ENCODE peak calls at places on chromosome 10, in nine cellular contexts. N is aorta; R is A673; V is heart left ventricle; Y is foreskin fibroblast; K is naive thymus-derived CD4-positive, alpha-beta T cell; G is CD8-positive, alpha-beta memory T cell; F is HCT116; D is BE2C. W is an unnamed sample.

GRCh38 chr10:116272497-116273221 is at the start of gene GFRA1:
- DNase-seq in N (peak), R (peak), V (no peak), Y (peak), K (no peak), G (no peak), F (no peak), D (no peak), W (no peak)

GRCh38 chr10:42864575-42864974 is 82.0 kb downstream of the BMS1 start:
- DNase-seq in N (no peak), R (no peak), V (peak), Y (peak), K (no peak), G (no peak), F (peak), D (peak), W (no peak)

GRCh38 chr10:111473361-111473760 is 396.5 kb downstream of the ADRA2A start:
- DNase-seq in N (no peak), R (no peak), V (no peak), Y (no peak), K (no peak), G (no peak), F (no peak), D (no peak), W (no peak)

GRCh38 chr10:70722820-70723424 is 50.6 kb downstream of the ADAMTS14 start:
- DNase-seq in N (no peak), R (no peak), V (no peak), Y (peak), K (no peak), G (no peak), F (peak), D (no peak), W (no peak)

GRCh38 chr10:115861864-115862263 is 411.1 kb downstream of the GFRA1 start:
- DNase-seq in N (no peak), R (no peak), V (no peak), Y (peak), K (no peak), G (no peak), F (no peak), D (no peak), W (no peak)

GRCh38 chr10:132037676-132037975 is 28.1 kb upstream of the JAKMIP3 start:
- DNase-seq in N (no peak), R (no peak), V (no peak), Y (no peak), K (no peak), G (no peak), F (no peak), D (no peak), W (no peak)

GRCh38 chr10:49037187-49037586 is 78.1 kb downstream of the VSTM4 start:
- DNase-seq in N (no peak), R (no peak), V (no peak), Y (no peak), K (no peak), G (no peak), F (peak), D (no peak), W (no peak)

GRCh38 chr10:14959221-14960057 is at the start of gene MEIG1:
- DNase-seq in N (peak), R (peak), V (peak), Y (peak), K (peak), G (peak), F (peak), D (peak), W (peak)

GRCh38 chr10:116961305-116962251 is 43.4 kb downstream of the SHTN1 start:
- DNase-seq in N (no peak), R (no peak), V (no peak), Y (no peak), K (no peak), G (no peak), F (no peak), D (no peak), W (no peak)

GRCh38 chr10:19588608-19589007 is 227.6 kb upstream of the PLXDC2 start:
- DNase-seq in N (no peak), R (no peak), V (no peak), Y (no peak), K (no peak), G (no peak), F (no peak), D (no peak), W (no peak)

GRCh38 chr10:67115972-67116371 is 190.1 kb downstream of the LRRTM3 start:
- DNase-seq in N (no peak), R (no peak), V (no peak), Y (no peak), K (no peak), G (no peak), F (peak), D (no peak), W (no peak)

GRCh38 chr10:34343764-34344163 is 471.3 kb downstream of the PARD3 start:
- DNase-seq in N (no peak), R (no peak), V (no peak), Y (no peak), K (no peak), G (no peak), F (no peak), D (no peak), W (no peak)

GRCh38 chr10:64116731-64117130 is 595.5 kb downstream of the REEP3 start:
- DNase-seq in N (no peak), R (no peak), V (no peak), Y (no peak), K (no peak), G (no peak), F (no peak), D (no peak), W (no peak)

GRCh38 chr10:84510121-84510520 is 181.7 kb downstream of the CCSER2 start:
- DNase-seq in N (no peak), R (no peak), V (no peak), Y (peak), K (no peak), G (no peak), F (no peak), D (no peak), W (no peak)

GRCh38 chr10:121886997-121887622 is 40.7 kb downstream of the ATE1 start:
- DNase-seq in N (no peak), R (peak), V (peak), Y (peak), K (peak), G (peak), F (peak), D (peak), W (peak)

GRCh38 chr10:77592510-77592909 is 45.1 kb downstream of the KCNMA1 start:
- DNase-seq in N (no peak), R (no peak), V (no peak), Y (no peak), K (no peak), G (no peak), F (no peak), D (no peak), W (no peak)

GRCh38 chr10:9786576-9786975 is 1231.1 kb upstream of the CELF2 start:
- DNase-seq in N (no peak), R (no peak), V (no peak), Y (no peak), K (no peak), G (no peak), F (no peak), D (no peak), W (no peak)

GRCh38 chr10:36425140-36425797 is 700.1 kb upstream of the ANKRD30A start:
- DNase-seq in N (no peak), R (no peak), V (no peak), Y (no peak), K (no peak), G (no peak), F (no peak), D (no peak), W (no peak)

GRCh38 chr10:88158506-88159123 is 295.2 kb downstream of the PTEN start:
- DNase-seq in N (no peak), R (no peak), V (no peak), Y (no peak), K (no peak), G (no peak), F (no peak), D (no peak), W (no peak)

GRCh38 chr10:72243822-72244437 is 27.9 kb upstream of the ASCC1 start:
- DNase-seq in N (peak), R (peak), V (peak), Y (peak), K (no peak), G (no peak), F (no peak), D (no peak), W (peak)

GRCh38 chr10:88456730-88457129 is 126.4 kb downstream of the RNLS start:
- DNase-seq in N (no peak), R (no peak), V (no peak), Y (no peak), K (no peak), G (no peak), F (no peak), D (no peak), W (peak)

GRCh38 chr10:8054498-8055407 is at the start of gene GATA3:
- DNase-seq in N (peak), R (peak), V (peak), Y (no peak), K (peak), G (peak), F (no peak), D (peak), W (peak)

GRCh38 chr10:50600286-50600685 is 23.5 kb downstream of the SGMS1 start:
- DNase-seq in N (no peak), R (no peak), V (no peak), Y (no peak), K (no peak), G (no peak), F (no peak), D (no peak), W (no peak)

GRCh38 chr10:4447977-4448376 is 378.0 kb upstream of the AKR1E2 start:
- DNase-seq in N (no peak), R (peak), V (no peak), Y (no peak), K (no peak), G (no peak), F (no peak), D (no peak), W (no peak)

GRCh38 chr10:77165445-77166316 is 471.9 kb downstream of the KCNMA1 start:
- DNase-seq in N (no peak), R (peak), V (peak), Y (peak), K (peak), G (peak), F (peak), D (peak), W (peak)

GRCh38 chr10:24814568-24815313 is 91.1 kb upstream of the ARHGAP21 start:
- DNase-seq in N (no peak), R (no peak), V (no peak), Y (peak), K (no peak), G (no peak), F (peak), D (no peak), W (no peak)

GRCh38 chr10:103986360-103986759 is 19.4 kb downstream of the SLK start:
- DNase-seq in N (no peak), R (no peak), V (no peak), Y (no peak), K (no peak), G (peak), F (no peak), D (no peak), W (no peak)

GRCh38 chr10:44335330-44336021 is 49.4 kb downstream of the CXCL12 start:
- DNase-seq in N (no peak), R (no peak), V (no peak), Y (no peak), K (no peak), G (no peak), F (no peak), D (no peak), W (no peak)

GRCh38 chr10:103564799-103565365 is 71.4 kb downstream of the NEURL1 start:
- DNase-seq in N (no peak), R (peak), V (no peak), Y (no peak), K (no peak), G (no peak), F (peak), D (peak), W (no peak)

GRCh38 chr10:95214369-95214768 is 20.3 kb downstream of the ACSM6 start:
- DNase-seq in N (no peak), R (no peak), V (no peak), Y (no peak), K (no peak), G (no peak), F (no peak), D (no peak), W (no peak)

GRCh38 chr10:65670087-65670486 is 1255.7 kb upstream of the LRRTM3 start:
- DNase-seq in N (no peak), R (no peak), V (no peak), Y (no peak), K (no peak), G (no peak), F (no peak), D (no peak), W (no peak)

GRCh38 chr10:75575940-75576339 is 144.5 kb downstream of the LRMDA start:
- DNase-seq in N (no peak), R (no peak), V (no peak), Y (no peak), K (no peak), G (no peak), F (no peak), D (no peak), W (no peak)

GRCh38 chr10:72291019-72291532 is 17.4 kb downstream of the DDIT4 start:
- DNase-seq in N (no peak), R (no peak), V (no peak), Y (no peak), K (peak), G (peak), F (no peak), D (no peak), W (peak)

GRCh38 chr10:101779544-101780186 is 3.6 kb downstream of the NPM3 start:
- DNase-seq in N (peak), R (peak), V (peak), Y (peak), K (peak), G (peak), F (peak), D (peak), W (peak)
- H3K4me3 ChIP-seq in N (no peak), R (peak), V (peak), Y (peak), K (peak), G (peak), F (no peak), D (peak), W (no peak)

GRCh38 chr10:97401455-97401919 is 347 bp upstream of the RRP12 start:
- DNase-seq in N (no peak), R (no peak), V (no peak), Y (no peak), K (no peak), G (no peak), F (no peak), D (no peak), W (no peak)

GRCh38 chr10:97400665-97401454 is at the start of gene RRP12:
- DNase-seq in N (peak), R (peak), V (peak), Y (peak), K (peak), G (peak), F (peak), D (peak), W (peak)

GRCh38 chr10:97396056-97396455 is 5.1 kb downstream of the RRP12 start:
- DNase-seq in N (no peak), R (no peak), V (no peak), Y (no peak), K (no peak), G (no peak), F (no peak), D (no peak), W (no peak)

GRCh38 chr10:97404044-97404443 is 2.9 kb upstream of the RRP12 start:
- DNase-seq in N (no peak), R (no peak), V (no peak), Y (no peak), K (no peak), G (no peak), F (no peak), D (no peak), W (no peak)

GRCh38 chr10:97399843-97400545 is 1.1 kb downstream of the RRP12 start:
- DNase-seq in N (no peak), R (peak), V (peak), Y (no peak), K (peak), G (no peak), F (peak), D (peak), W (no peak)
- H3K4me3 ChIP-seq in N (no peak), R (peak), V (peak), Y (peak), K (peak), G (peak), F (peak), D (peak), W (peak)

GRCh38 chr10:17742918-17743317 is 9.1 kb upstream of the TMEM236 start:
- DNase-seq in N (peak), R (peak), V (peak), Y (peak), K (peak), G (peak), F (peak), D (peak), W (peak)
- H3K4me3 ChIP-seq in N (no peak), R (no peak), V (no peak), Y (no peak), K (no peak), G (no peak), F (peak), D (peak), W (no peak)

DNA sequence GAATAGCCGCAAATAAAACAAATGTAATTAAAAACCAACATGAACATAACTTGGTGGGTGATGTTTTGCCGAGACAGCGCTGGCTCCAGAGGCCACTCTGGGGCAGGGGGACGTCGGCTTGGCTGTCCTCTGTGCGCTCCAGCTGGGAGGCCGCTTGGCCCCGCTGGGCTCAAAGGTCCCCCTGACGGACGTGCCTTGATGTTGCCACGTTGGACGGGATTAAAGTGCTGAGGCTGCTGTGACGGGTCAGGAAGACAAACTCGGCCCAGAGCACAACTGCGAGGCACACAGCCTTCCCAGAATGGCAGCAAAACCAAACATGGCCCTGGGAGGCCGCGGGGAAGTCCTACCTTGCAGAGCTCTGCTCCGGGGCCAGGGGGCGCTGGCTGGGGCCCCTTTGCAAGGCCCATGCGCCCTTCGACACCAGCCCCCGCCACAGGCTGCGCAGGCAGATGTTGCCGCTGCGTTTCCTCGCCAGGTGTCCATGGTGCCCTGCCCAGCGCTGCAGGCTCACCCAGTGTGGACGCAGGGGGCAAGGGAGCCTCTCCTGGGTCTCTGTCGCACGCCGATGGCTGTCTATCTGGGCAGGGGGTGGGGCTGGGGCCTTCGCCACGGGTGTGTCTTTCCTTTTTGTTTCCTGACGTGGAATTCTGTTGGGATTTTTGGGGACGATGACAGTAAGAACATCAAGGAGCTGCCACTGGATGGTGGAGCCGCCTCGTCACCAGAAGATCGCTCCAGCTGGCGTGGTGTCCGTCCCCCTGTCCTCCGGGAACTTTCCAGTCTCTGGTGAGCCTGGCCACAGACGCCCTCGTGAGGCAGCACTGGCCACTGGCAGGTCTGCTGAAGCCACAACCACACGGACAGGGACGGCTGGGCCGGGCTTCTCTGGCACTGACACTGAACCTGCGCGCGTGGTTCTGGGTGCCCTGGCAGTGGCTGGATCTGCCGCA is 99.6 kb upstream of the DIP2C start:
- DNase-seq in N (peak), R (no peak), V (peak), Y (peak), K (no peak), G (peak), F (peak), D (peak), W (no peak)
- H3K4me3 ChIP-seq in N (peak), R (no peak), V (peak), Y (peak), K (no peak), G (no peak), F (no peak), D (peak), W (no peak)

DNA sequence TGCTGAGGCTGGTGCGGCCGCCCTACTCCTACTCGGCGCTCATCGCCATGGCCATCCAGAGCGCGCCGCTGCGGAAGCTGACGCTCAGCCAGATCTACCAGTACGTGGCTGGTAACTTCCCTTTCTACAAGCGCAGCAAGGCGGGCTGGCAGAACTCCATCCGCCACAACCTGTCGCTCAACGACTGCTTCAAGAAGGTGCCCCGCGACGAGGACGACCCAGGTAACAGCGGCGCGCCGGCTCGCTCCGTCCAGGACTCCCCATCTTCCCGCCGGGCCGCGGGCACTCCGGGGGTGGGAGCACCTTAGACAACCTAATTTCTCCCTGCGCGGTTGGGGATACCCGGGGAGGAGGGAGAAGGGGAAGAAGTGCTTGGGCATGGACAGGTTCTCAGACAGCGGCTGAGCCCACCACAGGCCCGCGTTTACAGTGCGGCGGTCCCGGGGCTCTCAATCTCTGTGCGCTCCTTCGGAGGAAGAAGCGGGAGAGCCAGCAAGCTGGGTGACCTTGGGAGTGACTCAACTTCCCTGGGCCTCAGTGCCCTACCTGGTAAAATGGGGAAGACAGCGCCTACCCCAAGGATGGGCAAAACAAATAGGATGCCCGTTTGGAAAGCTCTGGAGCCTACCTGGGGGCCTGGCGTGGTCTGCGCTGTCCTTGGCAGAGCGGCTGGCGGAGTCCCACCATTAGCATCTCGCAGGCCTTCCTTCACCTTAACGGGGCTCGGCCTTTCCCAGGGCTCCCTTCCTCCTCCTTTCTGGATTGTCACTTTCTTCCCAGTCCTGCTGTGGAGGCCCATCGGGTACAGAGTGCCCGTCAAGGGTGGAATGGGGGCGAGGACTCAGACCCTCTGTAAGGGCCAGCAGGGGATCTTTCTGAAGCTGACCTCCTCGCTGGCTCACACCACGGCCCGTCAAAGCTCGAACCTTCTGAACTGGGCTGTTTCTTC is 852 bp downstream of the FOXI2 start:
- DNase-seq in N (no peak), R (no peak), V (no peak), Y (no peak), K (no peak), G (no peak), F (no peak), D (no peak), W (no peak)
- H3K4me3 ChIP-seq in N (no peak), R (no peak), V (peak), Y (no peak), K (no peak), G (no peak), F (no peak), D (no peak), W (no peak)

GRCh38 chr10:123068098-123068853 is 59.5 kb downstream of the ACADSB start:
- DNase-seq in N (no peak), R (no peak), V (no peak), Y (no peak), K (no peak), G (no peak), F (no peak), D (no peak), W (no peak)

GRCh38 chr10:123073187-123073586 is 62.6 kb upstream of the HMX3 start:
- DNase-seq in N (no peak), R (no peak), V (no peak), Y (no peak), K (no peak), G (no peak), F (no peak), D (no peak), W (no peak)

DNA sequence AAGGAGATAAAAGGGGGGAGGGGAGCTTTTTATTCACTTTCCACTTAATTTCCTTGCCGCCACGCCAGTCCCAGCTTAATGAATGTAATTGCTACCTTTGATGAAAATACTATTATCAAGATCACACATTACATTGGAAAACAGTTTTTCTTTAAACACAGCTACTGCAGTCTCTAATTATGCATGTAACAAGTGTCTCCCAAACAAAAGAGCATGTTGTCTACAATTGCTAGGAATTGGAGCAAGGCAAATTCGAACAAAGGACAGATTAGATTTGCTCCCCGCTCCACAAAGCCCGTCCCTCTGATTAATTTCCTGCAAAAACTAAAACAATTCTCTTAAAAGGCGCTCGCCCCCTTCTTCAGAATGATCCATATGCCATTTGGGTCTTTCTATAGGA is 60.5 kb downstream of the ACADSB start:
- DNase-seq in N (no peak), R (peak), V (no peak), Y (no peak), K (no peak), G (no peak), F (no peak), D (no peak), W (no peak)
- H3K4me3 ChIP-seq in N (no peak), R (no peak), V (no peak), Y (no peak), K (no peak), G (no peak), F (no peak), D (no peak), W (no peak)

GRCh38 chr10:32952094-32952493 is 5.9 kb downstream of the ITGB1 start:
- DNase-seq in N (no peak), R (no peak), V (no peak), Y (no peak), K (no peak), G (no peak), F (no peak), D (no peak), W (no peak)
- H3K4me3 ChIP-seq in N (no peak), R (no peak), V (no peak), Y (no peak), K (no peak), G (no peak), F (no peak), D (no peak), W (no peak)

W was measured in Jurkat, Clone E6-1.